ENCODE peak calls at places on chromosomes 6 and 20, in four cellular contexts. C, M, S and N are unnamed samples.

GRCh38 chr6:34066284-34066571 is 79.7 kb downstream of the GRM4 start:
- DNase-seq in C (no peak), M (no peak), S (no peak), N (no peak)

GRCh38 chr20:23086056-23086551 is at the start of gene CD93:
- DNase-seq in C (no peak), M (no peak), S (no peak), N (peak)

GRCh38 chr6:15420959-15421438 is 175.1 kb downstream of the JARID2 start:
- DNase-seq in C (no peak), M (no peak), S (no peak), N (no peak)

GRCh38 chr6:45801471-45802289 is 214.0 kb downstream of the CLIC5 start:
- DNase-seq in C (no peak), M (no peak), S (no peak), N (no peak)

GRCh38 chr6:163413345-163414116 is 987 bp upstream of the QKI start:
- DNase-seq in C (peak), M (peak), S (peak), N (peak)

GRCh38 chr20:22400440-22400839 is 183.9 kb downstream of the FOXA2 start:
- DNase-seq in C (no peak), M (no peak), S (no peak), N (no peak)

GRCh38 chr6:11207199-11207968 is 25.1 kb downstream of the NEDD9 start:
- DNase-seq in C (no peak), M (peak), S (peak), N (no peak)

GRCh38 chr6:25332671-25333071 is 53.5 kb downstream of the CARMIL1 start:
- DNase-seq in C (no peak), M (no peak), S (no peak), N (no peak)

GRCh38 chr6:52213127-52213526 is 27.0 kb downstream of the IL17A start:
- DNase-seq in C (no peak), M (no peak), S (no peak), N (peak)

GRCh38 chr20:63753381-63753780 is 13.8 kb downstream of the SLC2A4RG start:
- DNase-seq in C (no peak), M (no peak), S (no peak), N (no peak)

GRCh38 chr20:46427384-46427783 is 21.0 kb upstream of the ELMO2 start:
- DNase-seq in C (no peak), M (no peak), S (no peak), N (no peak)

GRCh38 chr6:50030777-50031562 is 9.2 kb upstream of the DEFB110 start:
- DNase-seq in C (peak), M (no peak), S (peak), N (no peak)

GRCh38 chr6:154350293-154350692 is 6.3 kb downstream of the IPCEF1 start:
- DNase-seq in C (no peak), M (no peak), S (no peak), N (no peak)